ENCODE peak calls at places on chromosomes 11 and 22, in six cellular contexts. Q is lower lobe of right lung; C is uterus; U is ELR; D is activated T-cell treated with anti-CD3 and anti-CD28 coated beads, Interleukin-2, amount 50 U/mL, for 48 hours; T is RKO. Z is an unnamed sample.

GRCh38 chr11:99098258-99098657 is 77.5 kb downstream of the CNTN5 start:
- DNase-seq in T (no peak), C (no peak), D (no peak), Q (no peak), U (no peak), Z (no peak)

GRCh38 chr11:44203270-44204043 is 106.5 kb downstream of the ALX4 start:
- DNase-seq in Q (no peak), D (no peak), U (no peak), T (no peak), C (no peak), Z (no peak)

GRCh38 chr11:125171974-125172373 is 7.4 kb downstream of the PKNOX2 start:
- DNase-seq in U (no peak), T (no peak), D (no peak), C (no peak), Q (no peak), Z (no peak)

GRCh38 chr11:103682318-103683184 is 353.9 kb upstream of the DDI1 start:
- DNase-seq in C (peak), Q (no peak), T (peak), D (peak), U (peak), Z (no peak)

GRCh38 chr22:47292546-47293320 is 530.3 kb downstream of the TBC1D22A start:
- DNase-seq in C (peak), Q (no peak), D (no peak), U (no peak), T (no peak), Z (no peak)

GRCh38 chr11:79466411-79466810 is 25.6 kb upstream of the TENM4 start:
- DNase-seq in Q (no peak), D (no peak), T (no peak), U (peak), C (no peak), Z (no peak)

GRCh38 chr11:10747733-10748132 is 3.3 kb upstream of the CTR9 start:
- DNase-seq in Q (no peak), U (no peak), T (no peak), D (no peak), C (no peak), Z (no peak)

GRCh38 chr22:31451709-31452571 is 37.7 kb downstream of the EIF4ENIF1 start:
- DNase-seq in Q (no peak), T (peak), C (no peak), D (no peak), U (peak), Z (no peak)

GRCh38 chr11:18727499-18728236 is 1.7 kb upstream of the IGSF22 start:
- DNase-seq in U (peak), C (no peak), Q (no peak), T (peak), D (peak), Z (no peak)

GRCh38 chr11:120467627-120468026 is 43.9 kb upstream of the GRIK4 start:
- DNase-seq in D (no peak), Q (no peak), C (no peak), T (peak), U (peak), Z (no peak)

GRCh38 chr11:2777871-2778629 is 78.3 kb upstream of the KCNQ1OT1 start:
- DNase-seq in D (peak), Q (peak), U (no peak), T (no peak), C (peak), Z (peak)

GRCh38 chr22:45932066-45932465 is 44.9 kb downstream of the WNT7B start:
- DNase-seq in D (no peak), U (peak), T (no peak), Q (no peak), C (no peak), Z (no peak)

GRCh38 chr22:27668828-27669797 is 132.4 kb downstream of the MN1 start:
- DNase-seq in D (no peak), U (peak), T (peak), Q (peak), C (peak), Z (peak)

GRCh38 chr11:116840224-116840745 is 2.9 kb upstream of the APOA1 start:
- DNase-seq in U (peak), C (no peak), D (no peak), T (no peak), Q (no peak), Z (no peak)

GRCh38 chr22:28381427-28382167 is 298.0 kb downstream of the TTC28 start:
- DNase-seq in Q (no peak), U (peak), D (no peak), C (no peak), T (no peak), Z (no peak)

GRCh38 chr22:19495562-19496323 is 16.0 kb downstream of the CDC45 start:
- DNase-seq in C (no peak), D (peak), U (peak), Q (no peak), T (no peak), Z (no peak)

GRCh38 chr22:37283393-37283937 is 1.2 kb downstream of the CYTH4 start:
- DNase-seq in Q (no peak), U (peak), C (no peak), T (no peak), D (peak), Z (no peak)